ENCODE peak calls at places on chromosomes 4 and X, in five cellular contexts. One of them, this sample, is unnamed. For H3K4me1, the result is how much of the 10 kb centered on the place peaks cover.

GRCh38 chr4:8726344-8726851 is 133.8 kb downstream of the CPZ start:
- DNase-seq in adipocyte: no peak
- DNase-seq in HepG2: no peak
- DNase-seq in iPS DF 6.9: no peak
- DNase-seq in pancreas: peak
- DNase-seq in this sample: no peak

GRCh38 chr4:3832536-3833220 is 66.5 kb downstream of the ADRA2C start:
- DNase-seq in adipocyte: no peak
- DNase-seq in HepG2: no peak
- DNase-seq in iPS DF 6.9: no peak
- DNase-seq in pancreas: no peak
- DNase-seq in this sample: no peak

GRCh38 chr4:151673913-151674520 is 86.8 kb downstream of the GATB start:
- DNase-seq in adipocyte: no peak
- DNase-seq in HepG2: no peak
- DNase-seq in iPS DF 6.9: no peak
- DNase-seq in pancreas: no peak
- DNase-seq in this sample: no peak

GRCh38 chr4:139875456-139875855 is 209.8 kb downstream of the MGST2 start:
- DNase-seq in adipocyte: no peak
- DNase-seq in HepG2: no peak
- DNase-seq in iPS DF 6.9: peak
- DNase-seq in pancreas: no peak
- DNase-seq in this sample: no peak

GRCh38 chrX:47579537-47579936 is 2.7 kb upstream of the TIMP1 start:
- DNase-seq in adipocyte: peak
- DNase-seq in HepG2: no peak
- DNase-seq in iPS DF 6.9: no peak
- DNase-seq in pancreas: no peak
- DNase-seq in this sample: no peak

GRCh38 chr4:163164591-163164990 is 2.1 kb downstream of the NAF1 start:
- DNase-seq in adipocyte: peak
- DNase-seq in HepG2: no peak
- DNase-seq in iPS DF 6.9: no peak
- DNase-seq in pancreas: no peak
- DNase-seq in this sample: no peak

GRCh38 chrX:45889471-45889870 is 655.8 kb downstream of the ZNF674 start:
- DNase-seq in adipocyte: peak
- DNase-seq in HepG2: peak
- DNase-seq in iPS DF 6.9: no peak
- DNase-seq in pancreas: no peak
- DNase-seq in this sample: no peak

GRCh38 chrX:81542255-81542654 is 340.4 kb downstream of the SH3BGRL start:
- DNase-seq in adipocyte: no peak
- DNase-seq in HepG2: no peak
- DNase-seq in iPS DF 6.9: no peak
- DNase-seq in pancreas: no peak
- DNase-seq in this sample: no peak

GRCh38 chr4:186203391-186203802 is 12.0 kb downstream of the CYP4V2 start:
- DNase-seq in adipocyte: no peak
- DNase-seq in HepG2: no peak
- DNase-seq in iPS DF 6.9: no peak
- DNase-seq in pancreas: no peak
- DNase-seq in this sample: no peak

GRCh38 chrX:22486326-22486725 is 213.6 kb downstream of the CBLL2 start:
- DNase-seq in adipocyte: no peak
- DNase-seq in HepG2: no peak
- DNase-seq in iPS DF 6.9: no peak
- DNase-seq in pancreas: no peak
- DNase-seq in this sample: no peak

GRCh38 chr4:135186002-135186401 is 984.4 kb upstream of the PABPC4L start:
- DNase-seq in adipocyte: no peak
- DNase-seq in HepG2: no peak
- DNase-seq in iPS DF 6.9: no peak
- DNase-seq in pancreas: no peak
- DNase-seq in this sample: no peak

GRCh38 chr4:152983774-152984411 is 47.8 kb downstream of the FHDC1 start:
- DNase-seq in adipocyte: no peak
- DNase-seq in HepG2: no peak
- DNase-seq in iPS DF 6.9: no peak
- DNase-seq in pancreas: no peak
- DNase-seq in this sample: no peak

GRCh38 chr4:122700178-122700725 is 32.3 kb upstream of the BBS12 start:
- DNase-seq in adipocyte: no peak
- DNase-seq in HepG2: peak
- DNase-seq in iPS DF 6.9: no peak
- DNase-seq in pancreas: no peak
- DNase-seq in this sample: no peak

GRCh38 chr4:96766359-96766758 is 926.5 kb downstream of the PDHA2 start:
- DNase-seq in adipocyte: no peak
- DNase-seq in HepG2: no peak
- DNase-seq in iPS DF 6.9: no peak
- DNase-seq in pancreas: no peak
- DNase-seq in this sample: no peak

GRCh38 chrX:39157796-39158195 is 356.5 kb downstream of the MID1IP1 start:
- DNase-seq in adipocyte: no peak
- DNase-seq in HepG2: no peak
- DNase-seq in iPS DF 6.9: no peak
- DNase-seq in pancreas: no peak
- DNase-seq in this sample: no peak

GRCh38 chrX:150763303-150763797 is 70.2 kb downstream of the MTMR1 start:
- DNase-seq in adipocyte: no peak
- DNase-seq in HepG2: no peak
- DNase-seq in iPS DF 6.9: no peak
- DNase-seq in pancreas: no peak
- DNase-seq in this sample: no peak

GRCh38 chr4:26412381-26413372 is 77.6 kb downstream of the CCKAR start:
- DNase-seq in adipocyte: peak
- DNase-seq in HepG2: no peak
- DNase-seq in iPS DF 6.9: no peak
- DNase-seq in pancreas: no peak
- DNase-seq in this sample: no peak

GRCh38 chrX:76454456-76454927 is 27.0 kb downstream of the MAGEE1 start:
- DNase-seq in adipocyte: peak
- DNase-seq in HepG2: peak
- DNase-seq in iPS DF 6.9: no peak
- DNase-seq in pancreas: no peak
- DNase-seq in this sample: no peak

GRCh38 chr4:69995526-69996016 is at the start of gene STATH:
- DNase-seq in adipocyte: peak
- DNase-seq in HepG2: no peak
- DNase-seq in iPS DF 6.9: no peak
- DNase-seq in pancreas: no peak
- DNase-seq in this sample: no peak

GRCh38 chr4:2591189-2591588 is 54.7 kb downstream of the FAM193A start:
- DNase-seq in adipocyte: peak
- DNase-seq in HepG2: no peak
- DNase-seq in iPS DF 6.9: peak
- DNase-seq in pancreas: no peak
- DNase-seq in this sample: peak

GRCh38 chr4:140609548-140610425 is 41.0 kb upstream of the UCP1 start:
- DNase-seq in adipocyte: peak
- DNase-seq in HepG2: peak
- DNase-seq in iPS DF 6.9: no peak
- DNase-seq in pancreas: no peak
- DNase-seq in this sample: no peak

GRCh38 chrX:132968282-132968681 is 9.9 kb upstream of the HS6ST2 start:
- DNase-seq in adipocyte: peak
- DNase-seq in HepG2: no peak
- DNase-seq in iPS DF 6.9: no peak
- DNase-seq in pancreas: no peak
- DNase-seq in this sample: no peak

GRCh38 chrX:41559235-41559634 is 112.1 kb downstream of the NYX start:
- DNase-seq in adipocyte: no peak
- DNase-seq in HepG2: no peak
- DNase-seq in iPS DF 6.9: no peak
- DNase-seq in pancreas: no peak
- DNase-seq in this sample: no peak

GRCh38 chrX:108070891-108071290 is 20.5 kb downstream of the PSMD10 start:
- DNase-seq in adipocyte: peak
- DNase-seq in HepG2: no peak
- DNase-seq in iPS DF 6.9: no peak
- DNase-seq in pancreas: no peak
- DNase-seq in this sample: no peak

GRCh38 chr4:86296865-86297264 is 63.0 kb downstream of the MAPK10 start:
- DNase-seq in adipocyte: no peak
- DNase-seq in HepG2: no peak
- DNase-seq in iPS DF 6.9: no peak
- DNase-seq in pancreas: no peak
- DNase-seq in this sample: no peak

GRCh38 chr4:21009956-21010355 is 309.7 kb downstream of the PACRGL start:
- DNase-seq in adipocyte: no peak
- DNase-seq in HepG2: no peak
- DNase-seq in iPS DF 6.9: no peak
- DNase-seq in pancreas: no peak
- DNase-seq in this sample: no peak

GRCh38 chrX:128906753-128907152 is 616.5 kb downstream of the SMARCA1 start:
- DNase-seq in adipocyte: no peak
- DNase-seq in HepG2: peak
- DNase-seq in iPS DF 6.9: no peak
- DNase-seq in pancreas: no peak
- DNase-seq in this sample: no peak

GRCh38 chr4:87270144-87270543 is 49.7 kb upstream of the KLHL8 start:
- DNase-seq in adipocyte: peak
- DNase-seq in HepG2: peak
- DNase-seq in iPS DF 6.9: peak
- DNase-seq in pancreas: no peak
- DNase-seq in this sample: no peak

GRCh38 chr4:87975466-87975865 is at the start of gene SPP1:
- DNase-seq in adipocyte: peak
- DNase-seq in HepG2: peak
- DNase-seq in iPS DF 6.9: peak
- DNase-seq in pancreas: peak
- DNase-seq in this sample: no peak

GRCh38 chr4:16794816-16795445 is 103.5 kb downstream of the LDB2 start:
- DNase-seq in adipocyte: peak
- DNase-seq in HepG2: peak
- DNase-seq in iPS DF 6.9: peak
- DNase-seq in pancreas: peak
- DNase-seq in this sample: no peak

GRCh38 chrX:124035657-124036056 is 74.2 kb downstream of the STAG2 start:
- DNase-seq in adipocyte: no peak
- DNase-seq in HepG2: no peak
- DNase-seq in iPS DF 6.9: no peak
- DNase-seq in pancreas: no peak
- DNase-seq in this sample: no peak

GRCh38 chrX:124028177-124028576 is 66.7 kb downstream of the STAG2 start:
- DNase-seq in adipocyte: no peak
- DNase-seq in HepG2: no peak
- DNase-seq in iPS DF 6.9: no peak
- DNase-seq in pancreas: no peak
- DNase-seq in this sample: no peak

GRCh38 chrX:124033821-124034220 is 72.3 kb downstream of the STAG2 start:
- DNase-seq in adipocyte: peak
- DNase-seq in HepG2: no peak
- DNase-seq in iPS DF 6.9: no peak
- DNase-seq in pancreas: no peak
- DNase-seq in this sample: no peak

GRCh38 chrX:124026529-124026928 is 65.0 kb downstream of the STAG2 start:
- DNase-seq in adipocyte: no peak
- DNase-seq in HepG2: no peak
- DNase-seq in iPS DF 6.9: no peak
- DNase-seq in pancreas: no peak
- DNase-seq in this sample: no peak

GRCh38 chrX:124030520-124030919 is 69.0 kb downstream of the STAG2 start:
- DNase-seq in adipocyte: no peak
- DNase-seq in HepG2: no peak
- DNase-seq in iPS DF 6.9: no peak
- DNase-seq in pancreas: no peak
- DNase-seq in this sample: no peak
- H3K4me1 ChIP-seq in adipocyte: under half
- H3K4me1 ChIP-seq in HepG2: under half
- H3K4me1 ChIP-seq in iPS DF 6.9: under half
- H3K4me1 ChIP-seq in pancreas: under half
- H3K4me1 ChIP-seq in this sample: under half

DNA sequence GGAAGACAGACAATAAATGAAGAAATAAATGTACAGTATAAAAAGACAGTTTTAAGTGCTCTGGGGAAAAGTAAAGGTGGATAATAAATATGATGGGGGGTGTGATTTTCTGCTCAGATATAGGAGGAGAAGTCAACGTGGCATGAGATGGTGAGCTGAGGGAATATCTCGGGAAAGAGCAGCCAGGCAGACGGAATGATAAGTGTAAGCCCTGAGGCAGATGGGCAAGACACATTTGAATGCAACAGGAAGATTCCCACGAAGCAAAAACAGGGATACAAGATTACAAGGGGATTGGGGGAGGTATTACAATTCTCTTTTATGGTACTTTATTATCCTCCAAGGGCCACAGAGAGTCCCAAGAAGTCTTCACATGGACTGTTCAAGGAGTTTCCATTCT is 11.1 kb downstream of the ANXA3 start:
- DNase-seq in adipocyte: no peak
- DNase-seq in HepG2: no peak
- DNase-seq in iPS DF 6.9: no peak
- DNase-seq in pancreas: no peak
- DNase-seq in this sample: no peak
- H3K4me1 ChIP-seq in adipocyte: under half
- H3K4me1 ChIP-seq in HepG2: under half
- H3K4me1 ChIP-seq in iPS DF 6.9: under half
- H3K4me1 ChIP-seq in pancreas: under half
- H3K4me1 ChIP-seq in this sample: under half

GRCh38 chr4:76589872-76590846 is 155.1 kb downstream of the SHROOM3 start:
- DNase-seq in adipocyte: peak
- DNase-seq in HepG2: peak
- DNase-seq in iPS DF 6.9: peak
- DNase-seq in pancreas: no peak
- DNase-seq in this sample: peak
- H3K4me1 ChIP-seq in adipocyte: under half
- H3K4me1 ChIP-seq in HepG2: under half
- H3K4me1 ChIP-seq in iPS DF 6.9: under half
- H3K4me1 ChIP-seq in pancreas: under half
- H3K4me1 ChIP-seq in this sample: under half

DNA sequence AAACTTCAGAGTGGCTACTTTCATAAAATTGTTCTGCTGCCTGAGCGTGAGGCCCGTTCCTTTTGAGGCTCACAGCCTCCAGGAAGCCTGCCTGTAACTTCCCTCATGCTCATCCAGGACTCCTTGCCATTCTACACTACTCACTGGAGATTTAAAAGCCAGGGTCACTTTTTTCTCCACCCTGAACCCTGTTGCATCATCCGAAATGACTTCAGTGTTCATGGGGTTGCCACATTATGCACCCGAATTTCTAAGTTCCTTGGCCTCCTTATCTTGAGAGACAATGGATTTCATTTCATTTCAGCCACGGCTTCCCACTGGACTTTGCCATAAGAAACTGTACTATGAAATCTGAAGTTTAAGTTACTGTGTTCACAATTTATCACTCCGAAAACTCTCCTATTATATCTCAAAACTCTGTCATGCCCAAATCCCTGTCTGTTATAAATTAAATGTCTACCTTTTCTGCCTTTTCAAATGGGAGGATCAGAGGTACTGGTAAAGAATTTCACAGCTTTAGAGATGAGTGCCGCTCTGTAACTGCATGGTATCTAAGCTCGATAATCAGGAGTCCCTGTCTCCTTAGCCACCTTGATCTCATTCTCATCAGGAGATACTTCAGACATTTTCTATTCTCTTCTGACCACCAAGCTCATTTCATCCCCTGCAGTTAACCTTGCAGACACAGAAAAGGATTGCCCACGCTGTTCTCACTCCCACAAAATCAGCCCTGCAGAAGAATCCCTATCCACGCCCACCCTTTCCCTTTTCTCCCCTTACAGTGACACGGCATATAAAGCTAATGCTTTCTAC is 59.9 kb downstream of the TRIML1 start:
- DNase-seq in adipocyte: peak
- DNase-seq in HepG2: no peak
- DNase-seq in iPS DF 6.9: no peak
- DNase-seq in pancreas: no peak
- DNase-seq in this sample: no peak
- H3K4me1 ChIP-seq in adipocyte: under half
- H3K4me1 ChIP-seq in HepG2: under half
- H3K4me1 ChIP-seq in iPS DF 6.9: under half
- H3K4me1 ChIP-seq in pancreas: under half
- H3K4me1 ChIP-seq in this sample: under half